ENCODE peak calls at places on chromosomes 1 and 21, in nine cellular contexts. C is mammary epithelial cell, E is thyroid gland, S is neural crest cell, P is thoracic aorta, D is mucosa of descending colon, B is BE2C, L is IMR-90, Q is suprapubic skin. V is an unnamed sample.

GRCh38 chr1:162168261-162168660 is 98.8 kb downstream of the NOS1AP start:
- DNase-seq in P (no peak), D (no peak), C (no peak), Q (no peak), S (no peak), B (peak; percentile 32), E (peak; percentile 21), L (no peak), V (no peak)

GRCh38 chr1:204196068-204196795 is at the start of gene KISS1:
- DNase-seq in L (peak; percentile 16), D (no peak), E (no peak), S (no peak), Q (no peak), P (no peak), C (no peak), B (no peak), V (no peak)

GRCh38 chr1:35481229-35481628 is 76.0 kb downstream of the KIAA0319L start:
- DNase-seq in B (no peak), S (no peak), E (no peak), D (no peak), L (no peak), P (no peak), Q (no peak), C (no peak), V (no peak)

GRCh38 chr1:100354971-100355394 is 2.7 kb downstream of the CDC14A start:
- DNase-seq in E (peak; percentile 78), S (no peak), D (no peak), L (peak; percentile 66), P (no peak), Q (no peak), B (no peak), C (peak; percentile 80), V (peak; percentile 43)

GRCh38 chr1:59695301-59695700 is 119.4 kb upstream of the HOOK1 start:
- DNase-seq in D (no peak), S (no peak), C (no peak), L (no peak), B (no peak), P (no peak), E (no peak), Q (no peak), V (no peak)

GRCh38 chr1:34266127-34266951 is 89.6 kb downstream of the C1orf94 start:
- DNase-seq in B (no peak), Q (no peak), P (no peak), L (no peak), C (no peak), E (no peak), S (no peak), D (no peak), V (peak; percentile 41)

GRCh38 chr21:34021726-34022125 is 51.7 kb upstream of the MRPS6 start:
- DNase-seq in L (no peak), S (no peak), C (no peak), P (no peak), Q (no peak), D (no peak), B (no peak), E (no peak), V (no peak)

GRCh38 chr1:118122234-118123004 is 62.6 kb downstream of the SPAG17 start:
- DNase-seq in C (peak; percentile 76), B (no peak), E (no peak), Q (no peak), D (no peak), S (no peak), P (no peak), L (peak; percentile 59), V (no peak)

GRCh38 chr1:193131266-193131860 is 9.5 kb downstream of the CDC73 start:
- DNase-seq in D (no peak), C (no peak), E (no peak), P (no peak), Q (no peak), S (no peak), B (no peak), L (no peak), V (no peak)

GRCh38 chr1:110130113-110130591 is 17.9 kb downstream of the UBL4B start:
- DNase-seq in C (no peak), L (no peak), P (no peak), E (no peak), Q (no peak), D (no peak), S (no peak), B (no peak), V (peak; percentile 50)

GRCh38 chr1:24955161-24955560 is 25.1 kb upstream of the RUNX3 start:
- DNase-seq in D (peak; percentile 12), B (no peak), L (peak; percentile 83), Q (no peak), E (no peak), C (peak; percentile 89), P (no peak), S (no peak), V (no peak)

GRCh38 chr1:109113787-109114568 is at the start of gene ELAPOR1:
- DNase-seq in D (peak; percentile 82), L (peak; percentile 19), E (peak; percentile 69), Q (peak; percentile 78), C (peak; percentile 66), S (peak; percentile 34), P (no peak), B (peak; percentile 49), V (peak; percentile 52)

GRCh38 chr21:41973861-41974751 is 20.3 kb upstream of the C2CD2 start:
- DNase-seq in L (peak; percentile 5), E (no peak), S (no peak), D (no peak), Q (no peak), P (no peak), B (no peak), C (no peak), V (no peak)

GRCh38 chr1:153122831-153123421 is 9.6 kb upstream of the SPRR2F start:
- DNase-seq in B (no peak), P (no peak), Q (no peak), D (no peak), S (no peak), L (no peak), E (no peak), C (peak; percentile 97), V (peak; percentile 29)

GRCh38 chr1:226185153-226186036 is 1.1 kb downstream of the ACBD3 start:
- DNase-seq in L (peak; percentile 26), P (no peak), B (no peak), C (peak; percentile 33), D (no peak), S (no peak), Q (no peak), E (no peak), V (no peak)

GRCh38 chr1:97123717-97124446 is 402.3 kb downstream of the PTBP2 start:
- DNase-seq in P (no peak), D (no peak), B (peak; percentile 80), S (no peak), L (no peak), C (no peak), Q (no peak), E (no peak), V (no peak)

GRCh38 chr1:93732514-93732913 is 50.9 kb upstream of the BCAR3 start:
- DNase-seq in C (no peak), B (no peak), L (no peak), Q (no peak), S (no peak), P (no peak), E (no peak), D (no peak), V (no peak)
- TF ChIP-seq CTCF in C (no peak), B (peak; percentile 28), L (no peak), Q (no peak), S (peak; percentile 52), P (no peak), E (no peak), D (no peak), V (peak; percentile 36)

GRCh38 chr1:81340258-81340657 is 460.5 kb upstream of the ADGRL2 start:
- DNase-seq in S (no peak), C (no peak), Q (no peak), L (no peak), D (no peak), P (no peak), B (no peak), E (no peak), V (no peak)

GRCh38 chr1:81349194-81349965 is 451.4 kb upstream of the ADGRL2 start:
- DNase-seq in D (no peak), P (no peak), Q (no peak), B (no peak), L (no peak), C (no peak), E (peak; percentile 8), S (no peak), V (no peak)

GRCh38 chr1:81345110-81345509 is 455.6 kb upstream of the ADGRL2 start:
- DNase-seq in E (no peak), C (no peak), P (no peak), Q (no peak), L (no peak), S (no peak), B (no peak), D (no peak), V (no peak)
- TF ChIP-seq CTCF in E (no peak), C (no peak), P (no peak), Q (no peak), L (no peak), S (no peak), B (no peak), D (no peak), V (no peak)

GRCh38 chr21:25039461-25040380 is 567.6 kb downstream of the MRPL39 start:
- DNase-seq in L (peak; percentile 5), P (no peak), C (no peak), E (no peak), B (no peak), D (no peak), S (no peak), Q (no peak), V (no peak)
- TF ChIP-seq CTCF in L (peak; percentile 18), P (no peak), C (no peak), E (no peak), B (peak; percentile 74), D (no peak), S (peak; percentile 50), Q (no peak), V (no peak)

GRCh38 chr1:32044246-32044645 is 28.5 kb upstream of the TMEM39B start:
- DNase-seq in B (no peak), D (no peak), E (no peak), Q (no peak), C (no peak), L (no peak), S (no peak), P (no peak), V (no peak)

GRCh38 chr1:32045770-32046169 is 27.0 kb upstream of the TMEM39B start:
- DNase-seq in L (no peak), E (no peak), P (no peak), D (no peak), B (no peak), S (no peak), C (no peak), Q (no peak), V (no peak)

GRCh38 chr1:32051706-32052105 is 21.0 kb upstream of the TMEM39B start:
- DNase-seq in L (no peak), S (no peak), C (no peak), B (no peak), D (no peak), E (no peak), Q (no peak), P (no peak), V (no peak)

GRCh38 chr1:32047701-32048100 is 25.0 kb upstream of the TMEM39B start:
- DNase-seq in L (peak; percentile 75), P (no peak), Q (no peak), S (no peak), D (no peak), E (no peak), C (no peak), B (no peak), V (no peak)

DNA sequence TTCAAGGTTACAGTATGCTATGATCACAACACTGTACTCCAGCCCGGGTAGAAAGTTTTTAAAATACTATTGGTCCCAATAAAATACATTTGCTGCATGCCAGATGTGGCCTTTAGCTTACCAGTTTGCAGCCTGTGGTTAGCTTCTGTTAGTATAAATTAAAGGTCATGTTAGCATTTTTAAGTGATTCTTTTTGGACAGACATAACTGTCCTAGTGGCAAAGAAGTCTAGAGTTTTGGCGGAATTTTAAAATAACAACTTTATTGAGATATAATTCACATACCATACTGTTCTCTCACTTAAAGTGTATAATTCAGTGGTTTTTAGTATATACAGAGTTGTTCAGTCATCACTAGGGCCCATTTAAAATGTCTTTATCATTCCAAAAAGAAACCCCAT is 24.3 kb upstream of the TMEM39B start:
- DNase-seq in B (no peak), L (peak; percentile 87), C (no peak), E (no peak), S (no peak), P (no peak), D (no peak), Q (no peak), V (no peak)
- TF ChIP-seq CTCF in B (no peak), L (no peak), C (no peak), E (no peak), S (no peak), P (no peak), D (no peak), Q (no peak), V (no peak)

V was measured in nephron progenitor cell.